ENCODE peak calls at places on chromosomes 12 and 14, in four cellular contexts. One of them, this sample, is unnamed.

GRCh38 chr14:78598046-78598652 is 428.0 kb downstream of the NRXN3 start:
- DNase-seq in mammary epithelial cell: peak
- DNase-seq in uterus: peak
- DNase-seq in left ventricle myocardium inferior: peak
- DNase-seq in this sample: peak

GRCh38 chr14:100873083-100873482 is 30.4 kb downstream of the RTL1 start:
- DNase-seq in mammary epithelial cell: no peak
- DNase-seq in uterus: no peak
- DNase-seq in left ventricle myocardium inferior: peak
- DNase-seq in this sample: no peak

GRCh38 chr12:130818381-130819247 is 20.4 kb downstream of the STX2 start:
- DNase-seq in mammary epithelial cell: peak
- DNase-seq in uterus: peak
- DNase-seq in left ventricle myocardium inferior: peak
- DNase-seq in this sample: peak

GRCh38 chr12:6883683-6884082 is 10.6 kb upstream of the SPSB2 start:
- DNase-seq in mammary epithelial cell: no peak
- DNase-seq in uterus: no peak
- DNase-seq in left ventricle myocardium inferior: no peak
- DNase-seq in this sample: no peak

GRCh38 chr12:121170581-121171260 is 38.0 kb downstream of the P2RX7 start:
- DNase-seq in mammary epithelial cell: peak
- DNase-seq in uterus: no peak
- DNase-seq in left ventricle myocardium inferior: no peak
- DNase-seq in this sample: no peak

GRCh38 chr12:89891933-89892332 is 183.3 kb upstream of the ATP2B1 start:
- DNase-seq in mammary epithelial cell: no peak
- DNase-seq in uterus: no peak
- DNase-seq in left ventricle myocardium inferior: no peak
- DNase-seq in this sample: no peak

GRCh38 chr12:72610854-72611358 is 338.7 kb downstream of the TRHDE start:
- DNase-seq in mammary epithelial cell: no peak
- DNase-seq in uterus: no peak
- DNase-seq in left ventricle myocardium inferior: no peak
- DNase-seq in this sample: no peak

GRCh38 chr14:96304956-96305355 is 48.9 kb downstream of the BDKRB1 start:
- DNase-seq in mammary epithelial cell: peak
- DNase-seq in uterus: no peak
- DNase-seq in left ventricle myocardium inferior: no peak
- DNase-seq in this sample: no peak

GRCh38 chr14:105014631-105015030 is 6.3 kb downstream of the CDCA4 start:
- DNase-seq in mammary epithelial cell: no peak
- DNase-seq in uterus: no peak
- DNase-seq in left ventricle myocardium inferior: no peak
- DNase-seq in this sample: no peak

GRCh38 chr12:124906606-124907261 is 7.7 kb downstream of the UBC start:
- DNase-seq in mammary epithelial cell: peak
- DNase-seq in uterus: peak
- DNase-seq in left ventricle myocardium inferior: peak
- DNase-seq in this sample: peak

GRCh38 chr12:132280436-132280835 is 49.0 kb downstream of the GALNT9 start:
- DNase-seq in mammary epithelial cell: no peak
- DNase-seq in uterus: no peak
- DNase-seq in left ventricle myocardium inferior: no peak
- DNase-seq in this sample: no peak

GRCh38 chr12:107553211-107553765 is 132.3 kb upstream of the PWP1 start:
- DNase-seq in mammary epithelial cell: no peak
- DNase-seq in uterus: no peak
- DNase-seq in left ventricle myocardium inferior: no peak
- DNase-seq in this sample: no peak

GRCh38 chr14:55107766-55108554 is 21.1 kb upstream of the LGALS3 start:
- DNase-seq in mammary epithelial cell: peak
- DNase-seq in uterus: peak
- DNase-seq in left ventricle myocardium inferior: peak
- DNase-seq in this sample: no peak

GRCh38 chr12:122944588-122944987 is 21.7 kb downstream of the ABCB9 start:
- DNase-seq in mammary epithelial cell: peak
- DNase-seq in uterus: no peak
- DNase-seq in left ventricle myocardium inferior: no peak
- DNase-seq in this sample: no peak

GRCh38 chr14:51657762-51658161 is 6.1 kb downstream of the FRMD6 start:
- DNase-seq in mammary epithelial cell: peak
- DNase-seq in uterus: no peak
- DNase-seq in left ventricle myocardium inferior: no peak
- DNase-seq in this sample: no peak

GRCh38 chr12:118190266-118190665 is 54.3 kb downstream of the PEBP1 start:
- DNase-seq in mammary epithelial cell: peak
- DNase-seq in uterus: no peak
- DNase-seq in left ventricle myocardium inferior: no peak
- DNase-seq in this sample: no peak

GRCh38 chr12:124109760-124110159 is 136.7 kb downstream of the ZNF664 start:
- DNase-seq in mammary epithelial cell: peak
- DNase-seq in uterus: no peak
- DNase-seq in left ventricle myocardium inferior: no peak
- DNase-seq in this sample: no peak

GRCh38 chr12:7374423-7375144 is 69.4 kb downstream of the CD163L1 start:
- DNase-seq in mammary epithelial cell: peak
- DNase-seq in uterus: no peak
- DNase-seq in left ventricle myocardium inferior: peak
- DNase-seq in this sample: no peak

GRCh38 chr12:34033628-34034296 is 11.5 kb downstream of the ALG10 start:
- DNase-seq in mammary epithelial cell: no peak
- DNase-seq in uterus: no peak
- DNase-seq in left ventricle myocardium inferior: no peak
- DNase-seq in this sample: no peak

GRCh38 chr14:44463386-44464004 is 43.6 kb downstream of the FSCB start:
- DNase-seq in mammary epithelial cell: no peak
- DNase-seq in uterus: no peak
- DNase-seq in left ventricle myocardium inferior: no peak
- DNase-seq in this sample: no peak
- H3K27ac ChIP-seq in mammary epithelial cell: no peak
- H3K27ac ChIP-seq in uterus: no peak
- H3K27ac ChIP-seq in left ventricle myocardium inferior: no peak
- H3K27ac ChIP-seq in this sample: no peak

GRCh38 chr14:23356036-23356435 is 3.3 kb upstream of the SLC22A17 start:
- DNase-seq in mammary epithelial cell: no peak
- DNase-seq in uterus: no peak
- DNase-seq in left ventricle myocardium inferior: no peak
- DNase-seq in this sample: no peak

GRCh38 chr14:23351681-23352505 is 794 bp downstream of the SLC22A17 start:
- DNase-seq in mammary epithelial cell: no peak
- DNase-seq in uterus: no peak
- DNase-seq in left ventricle myocardium inferior: no peak
- DNase-seq in this sample: no peak

GRCh38 chr14:23353433-23353780 is 720 bp upstream of the SLC22A17 start:
- DNase-seq in mammary epithelial cell: no peak
- DNase-seq in uterus: no peak
- DNase-seq in left ventricle myocardium inferior: no peak
- DNase-seq in this sample: no peak

GRCh38 chr14:23354990-23355389 is 2.3 kb upstream of the SLC22A17 start:
- DNase-seq in mammary epithelial cell: no peak
- DNase-seq in uterus: no peak
- DNase-seq in left ventricle myocardium inferior: no peak
- DNase-seq in this sample: no peak

GRCh38 chr14:23352506-23353432 is at the start of gene SLC22A17:
- DNase-seq in mammary epithelial cell: peak
- DNase-seq in uterus: peak
- DNase-seq in left ventricle myocardium inferior: peak
- DNase-seq in this sample: peak
- TF ChIP-seq CTCF in mammary epithelial cell: no peak
- TF ChIP-seq CTCF in uterus: peak
- TF ChIP-seq CTCF in left ventricle myocardium inferior: no peak
- TF ChIP-seq CTCF in this sample: no peak

DNA sequence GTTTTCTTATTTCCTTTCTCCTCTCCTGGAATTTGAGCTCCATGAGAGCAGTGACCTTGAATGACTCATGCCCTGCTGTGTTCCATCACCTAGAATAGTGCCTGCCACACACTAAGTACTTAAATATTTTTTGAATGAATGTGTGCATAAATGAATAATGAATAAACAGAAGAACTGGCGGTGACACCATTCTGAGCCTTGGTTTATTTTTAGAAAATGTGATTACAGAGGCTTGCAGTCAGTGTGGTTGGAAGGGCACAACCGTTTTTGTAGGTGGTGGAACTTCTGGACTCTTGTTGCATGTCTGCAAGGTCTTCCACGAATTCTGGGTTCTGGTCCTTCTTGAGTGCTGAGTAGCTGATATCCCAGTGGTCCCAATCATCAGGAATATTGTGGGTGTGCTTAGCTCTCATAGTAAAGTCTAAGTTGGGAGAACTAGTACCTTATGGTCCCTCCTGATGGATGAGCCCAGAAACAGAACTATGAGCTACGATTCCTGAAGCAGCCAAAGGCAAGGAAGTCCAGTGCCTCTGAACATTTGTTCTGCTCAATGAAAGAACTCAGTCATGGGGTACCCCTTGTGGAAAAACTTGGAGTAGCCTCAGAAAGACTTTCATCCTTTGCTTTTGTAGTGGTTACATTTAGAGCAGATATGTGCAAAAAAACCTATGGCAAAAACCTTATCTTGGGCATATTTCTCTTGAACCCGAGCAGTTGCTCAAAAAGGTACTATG is 28.8 kb upstream of the BHLHE41 start:
- DNase-seq in mammary epithelial cell: peak
- DNase-seq in uterus: peak
- DNase-seq in left ventricle myocardium inferior: no peak
- DNase-seq in this sample: no peak
- H3K27ac ChIP-seq in mammary epithelial cell: peak
- H3K27ac ChIP-seq in uterus: peak
- H3K27ac ChIP-seq in left ventricle myocardium inferior: peak
- H3K27ac ChIP-seq in this sample: no peak

DNA sequence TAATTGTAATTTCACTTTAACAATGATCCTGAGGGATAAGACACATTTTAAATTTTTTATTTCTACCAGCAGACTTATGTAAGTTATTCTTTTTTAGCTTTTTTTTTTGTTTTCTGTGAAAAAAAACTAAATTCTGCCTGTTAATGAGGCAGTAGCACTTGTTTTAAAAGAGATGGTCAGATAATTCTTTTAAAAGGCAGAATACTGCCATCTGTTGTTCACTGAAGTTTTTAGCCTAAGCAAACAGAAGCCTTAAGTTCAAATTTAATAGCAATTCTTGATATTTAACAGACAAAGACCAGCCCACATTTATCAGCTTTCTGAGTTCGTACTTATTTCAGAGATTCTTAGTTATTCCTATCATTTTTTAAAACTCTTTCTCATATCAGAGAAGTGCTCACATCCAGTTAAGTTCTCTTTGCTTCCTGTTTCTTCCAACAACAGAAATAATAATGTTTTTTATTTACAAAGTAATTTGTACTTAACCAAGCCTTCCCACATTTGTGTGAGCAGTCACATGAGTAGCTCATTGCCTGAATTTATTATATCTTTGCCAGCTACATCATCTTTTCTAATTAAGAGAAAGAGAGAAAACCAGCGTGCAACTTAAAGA is 93.4 kb upstream of the SLCO1C1 start:
- DNase-seq in mammary epithelial cell: no peak
- DNase-seq in uterus: no peak
- DNase-seq in left ventricle myocardium inferior: no peak
- DNase-seq in this sample: no peak
- TF ChIP-seq CTCF in mammary epithelial cell: peak
- TF ChIP-seq CTCF in uterus: peak
- TF ChIP-seq CTCF in left ventricle myocardium inferior: peak
- TF ChIP-seq CTCF in this sample: no peak

DNA sequence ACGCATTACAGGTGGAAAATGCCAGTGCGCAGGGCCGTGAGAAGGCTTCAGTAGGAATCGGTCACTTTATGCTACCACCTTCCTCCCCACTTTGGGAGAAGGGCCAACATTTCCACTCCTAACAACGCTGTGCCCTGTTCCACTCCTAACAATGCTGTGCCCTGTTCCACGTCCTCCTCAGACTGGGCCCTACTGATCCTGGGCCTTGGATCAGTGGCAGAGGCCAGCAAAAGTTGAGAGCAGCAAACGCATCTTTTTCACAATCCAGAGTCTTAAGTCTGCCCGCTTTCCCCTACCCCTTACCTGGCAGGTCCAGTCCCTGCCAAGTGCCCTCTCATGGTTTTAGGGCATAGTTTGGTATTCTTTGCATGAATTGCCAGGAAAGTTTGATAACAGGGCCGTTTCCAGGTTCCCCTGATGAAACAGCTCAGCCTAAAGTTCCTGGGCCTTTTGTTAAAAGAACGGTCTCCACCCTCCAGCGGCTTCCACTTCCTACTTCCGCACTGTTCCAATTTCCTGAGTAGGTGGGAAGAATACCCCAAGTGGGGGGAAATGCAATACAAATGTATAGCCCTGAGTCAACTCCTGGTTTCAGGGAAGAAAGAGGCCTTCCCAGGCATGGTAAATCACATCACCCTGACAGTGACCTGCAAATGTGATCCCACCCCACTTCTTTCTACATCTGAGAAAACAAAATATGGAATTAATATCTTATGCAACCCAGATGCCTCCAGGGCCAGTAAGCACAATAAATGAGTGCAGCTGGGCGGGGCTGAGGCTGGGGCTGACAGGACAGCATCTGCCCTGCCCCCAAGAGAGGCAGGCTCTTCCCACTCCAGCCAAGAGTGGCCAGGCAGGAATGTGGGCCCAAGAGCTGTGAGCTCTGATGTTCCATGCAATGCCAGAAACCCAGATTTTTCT is 15.0 kb downstream of the KCTD10 start:
- DNase-seq in mammary epithelial cell: peak
- DNase-seq in uterus: peak
- DNase-seq in left ventricle myocardium inferior: peak
- DNase-seq in this sample: no peak
- H3K27ac ChIP-seq in mammary epithelial cell: peak
- H3K27ac ChIP-seq in uterus: peak
- H3K27ac ChIP-seq in left ventricle myocardium inferior: peak
- H3K27ac ChIP-seq in this sample: no peak

GRCh38 chr14:75119056-75119455 is 7.8 kb downstream of the NEK9 start:
- DNase-seq in mammary epithelial cell: no peak
- DNase-seq in uterus: no peak
- DNase-seq in left ventricle myocardium inferior: no peak
- DNase-seq in this sample: no peak

DNA sequence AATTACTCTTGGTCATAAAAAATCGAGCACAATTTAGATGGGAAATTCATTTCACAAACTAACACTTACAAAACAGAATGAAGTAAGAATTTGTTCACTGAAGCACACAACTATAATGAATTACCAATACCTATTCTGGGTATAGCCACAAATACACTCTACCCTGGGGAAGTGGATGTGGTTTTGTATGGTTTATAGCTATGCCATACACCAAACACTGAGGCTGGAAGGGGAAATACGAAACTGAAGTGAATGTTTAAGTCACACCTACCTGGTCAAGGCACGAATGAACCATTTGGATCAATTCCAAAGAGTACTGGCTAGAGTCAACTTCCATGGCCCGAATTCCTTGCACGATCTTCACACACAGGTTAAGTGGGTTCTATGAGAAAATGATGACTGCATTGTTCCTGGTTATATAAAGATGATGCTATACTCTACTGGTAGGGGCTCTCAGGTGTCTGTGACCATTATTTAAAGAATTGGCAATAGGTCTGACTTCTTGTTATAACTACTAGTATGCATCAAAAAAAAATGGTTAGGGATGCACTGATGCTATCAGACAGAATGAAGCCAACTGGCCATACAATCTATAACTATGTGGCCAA is 12.8 kb downstream of the NEK9 start:
- DNase-seq in mammary epithelial cell: no peak
- DNase-seq in uterus: no peak
- DNase-seq in left ventricle myocardium inferior: no peak
- DNase-seq in this sample: no peak
- TF ChIP-seq CTCF in mammary epithelial cell: no peak
- TF ChIP-seq CTCF in uterus: no peak
- TF ChIP-seq CTCF in left ventricle myocardium inferior: no peak
- TF ChIP-seq CTCF in this sample: no peak

GRCh38 chr12:45077259-45077658 is 26.4 kb upstream of the DBX2 start:
- DNase-seq in mammary epithelial cell: no peak
- DNase-seq in uterus: no peak
- DNase-seq in left ventricle myocardium inferior: no peak
- DNase-seq in this sample: no peak
- H3K27ac ChIP-seq in mammary epithelial cell: no peak
- H3K27ac ChIP-seq in uterus: no peak
- H3K27ac ChIP-seq in left ventricle myocardium inferior: no peak
- H3K27ac ChIP-seq in this sample: no peak

This sample was measured in CD4-positive, alpha-beta T cell.